ENCODE peak calls at places on chromosome 12, in four cellular contexts. Q is NCI-H748 treated with DMSO at 0.1 percent for 48 hours, E is lung microvascular endothelial cell, C is D341Med. P is an unnamed sample.

GRCh38 chr12:52305921-52306705 is 14.8 kb upstream of the KRT81 start:
- DNase-seq in E (no peak), Q (no peak), C (no peak), P (no peak)

GRCh38 chr12:53623526-53623925 is 2.7 kb downstream of the ATF7 start:
- DNase-seq in Q (no peak), C (no peak), E (no peak), P (no peak)

GRCh38 chr12:50240096-50240791 is 43.1 kb downstream of the LIMA1 start:
- DNase-seq in Q (no peak), E (no peak), C (no peak), P (no peak)

GRCh38 chr12:50825372-50825838 is 17.3 kb upstream of the TMPRSS12 start:
- DNase-seq in E (peak), C (no peak), Q (peak), P (no peak)

GRCh38 chr12:597926-598568 is 65.2 kb downstream of the NINJ2 start:
- DNase-seq in E (peak), Q (no peak), C (no peak), P (no peak)

GRCh38 chr12:75923964-75924666 is 107.5 kb downstream of the PHLDA1 start:
- DNase-seq in E (no peak), Q (no peak), C (no peak), P (no peak)

GRCh38 chr12:106954462-106955376 is 988 bp upstream of the TMEM263 start:
- DNase-seq in Q (peak), E (peak), C (peak), P (peak)

GRCh38 chr12:78290606-78291345 is 460.1 kb downstream of the NAV3 start:
- DNase-seq in Q (no peak), C (no peak), E (no peak), P (no peak)

GRCh38 chr12:26489908-26490307 is 294.5 kb downstream of the SSPN start:
- DNase-seq in E (no peak), Q (no peak), C (no peak), P (no peak)

GRCh38 chr12:25977047-25977446 is 18.6 kb downstream of the RASSF8 start:
- DNase-seq in C (no peak), Q (no peak), E (no peak), P (no peak)

GRCh38 chr12:124413401-124413800 is 118.5 kb downstream of the RFLNA start:
- DNase-seq in C (no peak), Q (no peak), E (no peak), P (no peak)